ENCODE peak calls at places on chromosomes 12 and 14, in nine cellular contexts. X is right lobe of liver, K is mucosa of descending colon, W is MG63, B is uterus, M is A549, E is adipocyte, H is endothelial cell of umbilical vein, Q is ovary. A is an unnamed sample. For H3K9me3, the result is how much of the 10 kb centered on the place peaks cover.

GRCh38 chr12:96421014-96421413 is 20.8 kb upstream of the CDK17 start:
- DNase-seq in X (no peak), K (no peak), W (no peak), B (no peak), M (no peak), E (no peak), H (peak), Q (no peak), A (no peak)

GRCh38 chr12:89067436-89067835 is 284.9 kb downstream of the DUSP6 start:
- DNase-seq in X (no peak), K (no peak), W (peak), B (no peak), M (peak), E (peak), H (no peak), Q (no peak), A (peak)

GRCh38 chr12:120835304-120835612 is 68.9 kb downstream of the SPPL3 start:
- DNase-seq in X (no peak), K (no peak), W (no peak), B (no peak), M (no peak), E (no peak), H (no peak), Q (no peak), A (no peak)

GRCh38 chr12:66449531-66449930 is 147.2 kb downstream of the HELB start:
- DNase-seq in X (no peak), K (no peak), W (no peak), B (no peak), M (no peak), E (no peak), H (no peak), Q (no peak), A (no peak)

GRCh38 chr12:92908108-92908507 is 21.0 kb downstream of the EEA1 start:
- DNase-seq in X (no peak), K (no peak), W (no peak), B (no peak), M (no peak), E (no peak), H (no peak), Q (no peak), A (no peak)

GRCh38 chr14:103136388-103137271 is 13.4 kb downstream of the TNFAIP2 start:
- DNase-seq in X (peak), K (no peak), W (peak), B (peak), M (peak), E (peak), H (no peak), Q (peak), A (no peak)

GRCh38 chr12:24919346-24920001 is 29.4 kb downstream of the BCAT1 start:
- DNase-seq in X (no peak), K (no peak), W (no peak), B (no peak), M (no peak), E (no peak), H (no peak), Q (no peak), A (no peak)

GRCh38 chr12:121033625-121034349 is 5.3 kb downstream of the OASL start:
- DNase-seq in X (no peak), K (no peak), W (peak), B (no peak), M (peak), E (peak), H (no peak), Q (no peak), A (no peak)

GRCh38 chr12:94185801-94186200 is 37.4 kb downstream of the PLXNC1 start:
- DNase-seq in X (no peak), K (no peak), W (no peak), B (no peak), M (no peak), E (no peak), H (no peak), Q (no peak), A (no peak)

GRCh38 chr12:105659355-105660075 is 329.0 kb downstream of the C12orf75 start:
- DNase-seq in X (no peak), K (no peak), W (no peak), B (no peak), M (no peak), E (no peak), H (peak), Q (peak), A (no peak)

GRCh38 chr12:104763163-104763805 is 194.8 kb downstream of the SLC41A2 start:
- DNase-seq in X (no peak), K (no peak), W (no peak), B (no peak), M (no peak), E (peak), H (no peak), Q (no peak), A (no peak)

GRCh38 chr12:34604227-34604626 is 581.9 kb downstream of the ALG10 start:
- DNase-seq in X (peak), K (no peak), W (no peak), B (no peak), M (no peak), E (no peak), H (no peak), Q (no peak), A (no peak)

GRCh38 chr12:34604631-34605509 is 582.6 kb downstream of the ALG10 start:
- DNase-seq in X (peak), K (no peak), W (no peak), B (no peak), M (no peak), E (no peak), H (no peak), Q (no peak), A (no peak)

GRCh38 chr12:34601689-34602088 is 579.4 kb downstream of the ALG10 start:
- DNase-seq in X (peak), K (no peak), W (no peak), B (no peak), M (no peak), E (no peak), H (no peak), Q (no peak), A (no peak)

GRCh38 chr12:34602213-34602940 is 580.1 kb downstream of the ALG10 start:
- DNase-seq in X (no peak), K (no peak), W (no peak), B (no peak), M (no peak), E (no peak), H (no peak), Q (no peak), A (no peak)

GRCh38 chr12:34603382-34604035 is 581.2 kb downstream of the ALG10 start:
- DNase-seq in X (no peak), K (no peak), W (no peak), B (no peak), M (no peak), E (no peak), H (no peak), Q (no peak), A (no peak)
- H3K9me3 ChIP-seq in X (under half), K (half or more), W (under half), B (under half), M (under half), E (under half), H (under half), Q (under half), A (half or more)

GRCh38 chr14:105272623-105273022 is 24.3 kb downstream of the BTBD6 start:
- DNase-seq in X (no peak), K (no peak), W (no peak), B (no peak), M (no peak), E (no peak), H (no peak), Q (no peak), A (no peak)
- H3K9me3 ChIP-seq in X (under half), K (under half), W (under half), B (under half), M (under half), E (under half), H (under half), Q (under half), A (under half)

GRCh38 chr14:19911114-19911513 is 9.3 kb upstream of the OR4K5 start:
- DNase-seq in X (no peak), K (no peak), W (no peak), B (no peak), M (no peak), E (no peak), H (no peak), Q (no peak), A (no peak)
- H3K9me3 ChIP-seq in X (under half), K (half or more), W (under half), B (under half), M (under half), E (under half), H (under half), Q (under half), A (under half)

GRCh38 chr12:4011597-4011996 is 138.4 kb upstream of the PARP11 start:
- DNase-seq in X (no peak), K (no peak), W (no peak), B (no peak), M (peak), E (no peak), H (no peak), Q (no peak), A (no peak)

GRCh38 chr12:4005851-4006400 is 132.7 kb upstream of the PARP11 start:
- DNase-seq in X (no peak), K (no peak), W (no peak), B (no peak), M (no peak), E (no peak), H (no peak), Q (no peak), A (no peak)

GRCh38 chr12:4002601-4003000 is 129.4 kb upstream of the PARP11 start:
- DNase-seq in X (no peak), K (no peak), W (no peak), B (no peak), M (no peak), E (no peak), H (no peak), Q (no peak), A (no peak)

GRCh38 chr12:4009979-4010704 is 136.9 kb upstream of the PARP11 start:
- DNase-seq in X (no peak), K (no peak), W (no peak), B (no peak), M (no peak), E (no peak), H (no peak), Q (no peak), A (no peak)

DNA sequence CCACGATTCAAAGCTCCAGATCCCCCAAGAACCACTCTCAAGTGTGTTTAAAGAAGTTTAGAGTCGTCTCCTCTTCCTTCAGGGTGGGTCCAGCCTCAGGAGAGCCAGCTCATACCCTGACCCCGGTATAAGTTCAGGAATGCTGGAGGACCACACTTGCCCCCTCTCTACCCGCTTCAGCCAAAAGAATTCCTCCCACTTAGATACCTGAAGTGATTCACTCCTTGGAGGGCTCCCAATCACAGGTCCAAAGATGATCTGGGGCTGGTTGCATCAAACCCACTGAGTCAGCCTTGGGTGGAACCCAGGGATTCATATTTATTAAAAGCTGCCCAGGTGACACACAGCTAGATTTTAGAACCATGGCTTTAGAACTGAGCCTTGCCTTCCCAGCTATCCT is 133.5 kb upstream of the PARP11 start:
- DNase-seq in X (no peak), K (no peak), W (no peak), B (no peak), M (no peak), E (no peak), H (no peak), Q (no peak), A (no peak)
- H3K9me3 ChIP-seq in X (under half), K (under half), W (under half), B (under half), M (under half), E (under half), H (under half), Q (under half), A (under half)

GRCh38 chr14:96940009-96940408 is 142.8 kb downstream of the VRK1 start:
- DNase-seq in X (no peak), K (no peak), W (peak), B (no peak), M (no peak), E (no peak), H (no peak), Q (no peak), A (no peak)

GRCh38 chr14:96949594-96949993 is 152.4 kb downstream of the VRK1 start:
- DNase-seq in X (no peak), K (peak), W (no peak), B (no peak), M (no peak), E (no peak), H (no peak), Q (no peak), A (no peak)

GRCh38 chr14:96944297-96944696 is 147.1 kb downstream of the VRK1 start:
- DNase-seq in X (no peak), K (no peak), W (no peak), B (no peak), M (no peak), E (no peak), H (no peak), Q (no peak), A (no peak)

DNA sequence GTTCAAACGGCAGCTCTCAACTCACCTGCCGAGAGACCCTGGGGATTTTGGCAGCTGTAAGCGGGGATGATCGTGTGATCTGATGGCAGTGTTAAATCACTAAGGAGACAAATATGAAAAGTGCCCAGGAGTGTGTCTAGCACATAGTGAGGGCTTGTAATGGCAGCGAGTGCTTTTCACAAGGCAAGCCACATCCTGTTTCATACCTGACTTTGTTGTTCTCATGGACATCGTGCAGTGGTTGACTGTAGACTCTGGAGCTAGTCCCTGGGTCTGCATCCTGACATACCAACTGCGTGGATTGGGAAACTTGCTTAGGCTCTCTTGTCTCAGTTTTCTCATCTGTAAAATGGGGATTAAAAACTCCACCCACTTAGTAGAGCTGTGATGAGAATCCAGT is 148.5 kb downstream of the VRK1 start:
- DNase-seq in X (no peak), K (no peak), W (no peak), B (no peak), M (no peak), E (no peak), H (no peak), Q (no peak), A (no peak)
- H3K9me3 ChIP-seq in X (under half), K (under half), W (under half), B (under half), M (under half), E (under half), H (under half), Q (under half), A (under half)

DNA sequence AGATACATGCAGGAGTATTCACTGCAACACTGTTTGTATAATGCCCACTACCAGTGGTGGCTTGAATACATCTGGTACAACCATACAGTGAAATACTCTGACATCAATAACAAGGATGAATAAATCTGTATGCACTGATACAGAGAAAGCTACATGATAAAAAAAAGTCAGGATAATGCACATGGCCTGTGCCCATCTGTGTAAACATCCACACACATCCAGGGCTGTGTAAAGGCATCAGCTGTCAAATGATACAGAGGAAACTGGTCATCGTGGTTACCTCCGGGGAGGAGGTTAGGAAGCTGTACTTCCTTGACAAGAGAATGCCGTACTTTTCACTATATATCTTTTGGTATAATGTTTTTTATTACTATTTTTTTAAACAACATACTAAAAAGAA is 176.6 kb downstream of the FOXN3 start:
- DNase-seq in X (no peak), K (no peak), W (no peak), B (no peak), M (no peak), E (no peak), H (peak), Q (no peak), A (peak)
- H3K9me3 ChIP-seq in X (under half), K (under half), W (under half), B (under half), M (under half), E (under half), H (under half), Q (under half), A (under half)

GRCh38 chr12:34311337-34311736 is 289.0 kb downstream of the ALG10 start:
- DNase-seq in X (no peak), K (no peak), W (no peak), B (no peak), M (no peak), E (no peak), H (no peak), Q (no peak), A (no peak)
- H3K9me3 ChIP-seq in X (under half), K (half or more), W (under half), B (under half), M (under half), E (under half), H (under half), Q (under half), A (half or more)